ENCODE peak calls at places on chromosomes 7 and 10, in ten cellular contexts. F is fibroblast of lung; U is Panc1; A is tibial nerve; V is cardiac muscle cell; C is naive thymus-derived CD4-positive, alpha-beta T cell; P is transverse colon; O is ascending aorta; L is left ventricle myocardium inferior; N is body of pancreas. J is an unnamed sample.

GRCh38 chr7:79668292-79668691 is 214.8 kb upstream of the MAGI2 start:
- DNase-seq in F (no peak), U (no peak), A (no peak), V (peak), C (no peak), P (no peak), O (no peak), L (no peak), N (no peak), J (no peak)

GRCh38 chr10:48496831-48497792 is 107.8 kb downstream of the ARHGAP22 start:
- DNase-seq in F (peak), U (no peak), A (no peak), V (peak), C (no peak), P (no peak), O (peak), L (no peak), N (no peak), J (no peak)

GRCh38 chr7:77831953-77832352 is 33.4 kb downstream of the PHTF2 start:
- DNase-seq in F (no peak), U (no peak), A (no peak), V (no peak), C (no peak), P (no peak), O (no peak), L (no peak), N (no peak), J (no peak)

GRCh38 chr10:35942052-35942451 is 300.0 kb upstream of the FZD8 start:
- DNase-seq in F (no peak), U (no peak), A (no peak), V (no peak), C (no peak), P (no peak), O (no peak), L (no peak), N (peak), J (no peak)

GRCh38 chr10:83212632-83213349 is 926.5 kb upstream of the GHITM start:
- DNase-seq in F (no peak), U (no peak), A (no peak), V (peak), C (no peak), P (no peak), O (no peak), L (no peak), N (no peak), J (no peak)

GRCh38 chr10:60353519-60354258 is 36.0 kb downstream of the ANK3 start:
- DNase-seq in F (peak), U (no peak), A (no peak), V (peak), C (no peak), P (no peak), O (no peak), L (peak), N (no peak), J (no peak)

GRCh38 chr10:22349758-22350157 is 4.5 kb downstream of the SPAG6 start:
- DNase-seq in F (no peak), U (no peak), A (no peak), V (no peak), C (no peak), P (no peak), O (no peak), L (no peak), N (no peak), J (no peak)

GRCh38 chr7:130361681-130362080 is 17.1 kb downstream of the CPA5 start:
- DNase-seq in F (no peak), U (no peak), A (no peak), V (no peak), C (no peak), P (no peak), O (peak), L (no peak), N (no peak), J (no peak)

GRCh38 chr7:129843365-129843898 is 109.3 kb downstream of the UBE2H start:
- DNase-seq in F (no peak), U (no peak), A (no peak), V (no peak), C (no peak), P (no peak), O (no peak), L (no peak), N (no peak), J (no peak)

GRCh38 chr7:121689749-121690148 is 183.2 kb upstream of the PTPRZ1 start:
- DNase-seq in F (no peak), U (no peak), A (no peak), V (peak), C (no peak), P (no peak), O (no peak), L (no peak), N (no peak), J (no peak)

GRCh38 chr7:44961844-44962482 is 16.9 kb downstream of the MYO1G start:
- DNase-seq in F (no peak), U (no peak), A (no peak), V (no peak), C (no peak), P (no peak), O (no peak), L (no peak), N (no peak), J (peak)

GRCh38 chr7:20561908-20562307 is 53.6 kb upstream of the ABCB5 start:
- DNase-seq in F (no peak), U (no peak), A (no peak), V (peak), C (no peak), P (no peak), O (no peak), L (no peak), N (no peak), J (no peak)

GRCh38 chr7:143299840-143300239 is 11.7 kb downstream of the CASP2 start:
- DNase-seq in F (no peak), U (no peak), A (peak), V (peak), C (peak), P (peak), O (no peak), L (no peak), N (peak), J (no peak)

GRCh38 chr10:101867931-101868330 is 24.3 kb upstream of the KCNIP2 start:
- DNase-seq in F (no peak), U (no peak), A (no peak), V (no peak), C (no peak), P (no peak), O (no peak), L (no peak), N (no peak), J (no peak)

GRCh38 chr10:86195521-86195920 is 171.1 kb downstream of the GRID1 start:
- DNase-seq in F (no peak), U (no peak), A (no peak), V (no peak), C (no peak), P (no peak), O (peak), L (no peak), N (no peak), J (no peak)

GRCh38 chr10:122204691-122205489 is 66.2 kb upstream of the BTBD16 start:
- DNase-seq in F (peak), U (no peak), A (no peak), V (no peak), C (no peak), P (no peak), O (no peak), L (no peak), N (no peak), J (no peak)

GRCh38 chr7:55056577-55057480 is 38.0 kb downstream of the EGFR start:
- DNase-seq in F (peak), U (no peak), A (peak), V (peak), C (no peak), P (no peak), O (peak), L (no peak), N (no peak), J (no peak)

GRCh38 chr7:155579565-155579964 is 33.2 kb upstream of the CNPY1 start:
- DNase-seq in F (no peak), U (no peak), A (no peak), V (no peak), C (no peak), P (no peak), O (no peak), L (peak), N (no peak), J (no peak)

GRCh38 chr10:60958892-60959601 is 15.1 kb upstream of the RHOBTB1 start:
- DNase-seq in F (peak), U (no peak), A (no peak), V (peak), C (no peak), P (no peak), O (no peak), L (no peak), N (no peak), J (no peak)

GRCh38 chr7:151420144-151420543 is 10.3 kb upstream of the WDR86 start:
- DNase-seq in F (no peak), U (no peak), A (no peak), V (no peak), C (no peak), P (no peak), O (no peak), L (no peak), N (no peak), J (no peak)

GRCh38 chr7:69768986-69769595 is 170.8 kb downstream of the AUTS2 start:
- DNase-seq in F (no peak), U (no peak), A (no peak), V (peak), C (no peak), P (no peak), O (no peak), L (no peak), N (no peak), J (no peak)

GRCh38 chr10:7408003-7408493 is 2.8 kb downstream of the SFMBT2 start:
- DNase-seq in F (peak), U (no peak), A (no peak), V (peak), C (peak), P (peak), O (peak), L (peak), N (peak), J (no peak)

GRCh38 chr7:112986256-112987031 is 100.2 kb downstream of the GPR85 start:
- DNase-seq in F (peak), U (no peak), A (no peak), V (peak), C (no peak), P (no peak), O (no peak), L (no peak), N (no peak), J (peak)

GRCh38 chr7:40151504-40151903 is 16.7 kb downstream of the SUGCT start:
- DNase-seq in F (no peak), U (no peak), A (no peak), V (no peak), C (no peak), P (no peak), O (no peak), L (no peak), N (no peak), J (no peak)

GRCh38 chr10:8677642-8678041 is 623.2 kb downstream of the GATA3 start:
- DNase-seq in F (no peak), U (no peak), A (no peak), V (no peak), C (no peak), P (no peak), O (no peak), L (no peak), N (no peak), J (no peak)

GRCh38 chr7:36658603-36659516 is 65.4 kb downstream of the AOAH start:
- DNase-seq in F (peak), U (peak), A (peak), V (peak), C (no peak), P (no peak), O (no peak), L (no peak), N (peak), J (no peak)

GRCh38 chr10:28652101-28652500 is 25.2 kb upstream of the BAMBI start:
- DNase-seq in F (no peak), U (no peak), A (no peak), V (no peak), C (no peak), P (no peak), O (no peak), L (no peak), N (no peak), J (no peak)

GRCh38 chr10:62268399-62269076 is at the start of gene RTKN2:
- DNase-seq in F (peak), U (no peak), A (no peak), V (peak), C (peak), P (peak), O (peak), L (peak), N (peak), J (peak)

GRCh38 chr10:31602541-31603244 is 283.7 kb downstream of the ZEB1 start:
- DNase-seq in F (peak), U (no peak), A (peak), V (peak), C (no peak), P (peak), O (peak), L (peak), N (peak), J (no peak)

GRCh38 chr7:55046582-55047347 is 27.9 kb downstream of the EGFR start:
- DNase-seq in F (no peak), U (no peak), A (no peak), V (no peak), C (no peak), P (peak), O (no peak), L (no peak), N (no peak), J (no peak)

GRCh38 chr7:17033245-17033644 is 151.5 kb upstream of the AGR3 start:
- DNase-seq in F (no peak), U (no peak), A (no peak), V (no peak), C (no peak), P (peak), O (no peak), L (no peak), N (peak), J (no peak)

GRCh38 chr7:158355456-158356065 is 232.1 kb downstream of the PTPRN2 start:
- DNase-seq in F (no peak), U (peak), A (no peak), V (no peak), C (no peak), P (no peak), O (peak), L (no peak), N (no peak), J (no peak)

GRCh38 chr10:79404231-79404609 is 41.2 kb downstream of the ZCCHC24 start:
- DNase-seq in F (peak), U (no peak), A (peak), V (peak), C (no peak), P (peak), O (peak), L (peak), N (peak), J (peak)

GRCh38 chr7:5283421-5284303 is 919 bp downstream of the SLC29A4 start:
- DNase-seq in F (no peak), U (no peak), A (no peak), V (peak), C (no peak), P (no peak), O (no peak), L (no peak), N (no peak), J (no peak)

GRCh38 chr7:101859411-101860106 is 42.1 kb downstream of the CUX1 start:
- DNase-seq in F (peak), U (no peak), A (peak), V (peak), C (no peak), P (no peak), O (no peak), L (no peak), N (no peak), J (peak)

DNA sequence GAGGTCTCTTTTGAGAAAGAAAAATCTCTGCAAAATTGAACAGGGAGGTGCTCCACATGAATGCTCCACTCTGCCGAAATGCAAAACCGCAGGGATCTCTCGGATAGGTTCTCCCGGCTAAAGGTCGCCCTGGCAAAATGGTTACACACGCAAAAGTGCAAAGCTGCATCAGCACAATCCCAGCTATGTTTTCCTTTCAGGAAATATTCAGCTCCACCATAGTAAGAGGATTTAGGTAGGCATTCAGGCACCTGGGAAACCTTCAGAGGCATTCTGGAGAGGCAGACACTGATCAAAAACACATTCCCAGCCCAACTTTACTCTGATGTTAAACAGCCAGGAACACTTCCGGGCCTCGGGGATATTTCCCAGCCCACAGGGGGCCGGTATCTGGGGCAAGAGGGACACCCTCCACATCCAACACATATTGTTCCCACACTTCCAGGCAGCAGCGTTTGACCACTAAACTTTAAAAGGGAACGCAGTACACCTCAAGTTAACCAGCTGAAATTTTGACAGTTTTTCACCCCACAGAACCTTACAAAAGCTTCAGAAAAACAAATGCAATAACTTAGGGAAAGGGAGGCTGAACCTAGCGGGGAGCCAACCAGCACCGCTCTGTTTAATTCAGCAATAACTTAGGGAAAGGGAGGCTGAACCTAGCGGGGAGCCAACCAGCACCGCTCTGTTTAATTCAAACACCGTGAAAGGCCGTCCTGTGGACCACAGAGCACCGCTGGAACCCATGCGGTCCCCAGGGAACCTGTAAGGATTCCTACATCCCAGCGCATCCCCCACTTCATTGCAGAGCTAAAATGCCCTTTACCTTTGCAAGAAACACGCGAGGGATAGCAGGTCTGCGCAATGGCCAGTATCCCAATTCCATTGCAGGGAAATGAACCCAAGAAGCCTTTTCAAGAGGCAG is 45.9 kb downstream of the TNS3 start:
- DNase-seq in F (no peak), U (no peak), A (no peak), V (no peak), C (no peak), P (no peak), O (no peak), L (peak), N (no peak), J (no peak)
- H3K27ac ChIP-seq in F (no peak), U (peak), A (peak), V (no peak), C (no peak), P (peak), O (no peak), L (peak), N (peak), J (no peak)

GRCh38 chr7:32900415-32900814 is 8.9 kb upstream of the KBTBD2 start:
- DNase-seq in F (no peak), U (no peak), A (no peak), V (no peak), C (no peak), P (no peak), O (no peak), L (no peak), N (no peak), J (no peak)
- H3K27ac ChIP-seq in F (no peak), U (no peak), A (no peak), V (no peak), C (no peak), P (no peak), O (no peak), L (no peak), N (no peak), J (no peak)

DNA sequence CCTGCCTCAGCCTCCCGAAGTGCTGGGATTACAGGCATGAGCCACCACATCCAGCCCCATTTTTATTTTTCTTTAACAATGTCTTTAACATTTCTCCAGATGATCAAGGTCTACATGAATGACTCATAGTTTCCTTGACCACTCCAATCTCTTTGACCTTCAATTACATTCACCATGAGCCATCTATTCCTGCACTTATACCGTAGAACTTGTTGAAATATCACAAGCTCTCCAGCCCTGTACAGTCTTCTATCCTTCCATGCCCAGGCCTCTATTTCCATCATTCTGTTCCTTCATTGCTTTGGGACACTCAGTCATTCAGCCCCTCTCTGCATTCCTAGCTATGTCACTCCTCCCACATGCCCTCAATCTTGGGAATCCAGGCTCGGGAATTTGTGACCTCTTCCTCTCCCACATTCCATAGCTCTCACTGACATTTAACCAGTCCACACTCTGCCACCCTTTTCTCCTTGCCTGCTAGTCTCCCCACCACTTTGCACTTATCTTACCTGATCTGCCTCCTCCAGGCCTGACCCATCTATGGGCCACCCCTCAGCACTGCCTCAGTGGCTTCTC is 151.8 kb upstream of the STK17A start:
- DNase-seq in F (peak), U (no peak), A (no peak), V (peak), C (no peak), P (no peak), O (no peak), L (no peak), N (no peak), J (no peak)
- H3K27ac ChIP-seq in F (no peak), U (no peak), A (no peak), V (no peak), C (no peak), P (no peak), O (no peak), L (no peak), N (no peak), J (no peak)

DNA sequence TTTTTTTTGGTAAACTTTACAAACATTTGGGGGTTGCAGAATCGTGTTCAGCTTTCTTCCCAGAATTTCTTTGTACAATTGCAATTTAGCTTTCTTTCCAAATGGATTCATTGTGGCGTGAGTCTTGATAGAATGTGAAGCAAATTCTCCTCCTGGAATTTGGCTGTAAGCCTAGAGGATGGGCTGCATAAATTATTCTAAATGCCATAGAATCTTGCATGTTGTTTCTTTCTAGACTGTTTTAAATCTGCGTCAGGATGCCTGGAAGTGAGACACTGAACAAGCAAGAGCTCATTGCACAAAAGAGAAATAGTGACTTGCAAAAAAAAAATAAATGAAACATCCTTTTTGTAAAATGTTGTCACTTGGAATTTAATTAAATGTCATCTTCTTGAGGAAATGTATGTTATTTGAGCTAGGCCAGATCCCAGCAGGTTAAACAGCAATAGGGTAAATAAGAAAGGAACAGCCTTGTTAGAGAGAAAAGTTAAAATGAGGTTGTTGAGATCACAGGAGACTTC is 482.9 kb downstream of the PLXDC2 start:
- DNase-seq in F (peak), U (no peak), A (no peak), V (no peak), C (no peak), P (no peak), O (no peak), L (no peak), N (no peak), J (no peak)
- H3K27ac ChIP-seq in F (no peak), U (no peak), A (no peak), V (no peak), C (no peak), P (no peak), O (no peak), L (no peak), N (no peak), J (no peak)

GRCh38 chr10:99873846-99874245 is 91.4 kb downstream of the ABCC2 start:
- DNase-seq in F (no peak), U (no peak), A (no peak), V (no peak), C (no peak), P (no peak), O (no peak), L (no peak), N (no peak), J (no peak)
- H3K27ac ChIP-seq in F (no peak), U (no peak), A (no peak), V (peak), C (no peak), P (no peak), O (no peak), L (no peak), N (no peak), J (no peak)

GRCh38 chr10:91022924-91023707 is 102.2 kb upstream of the ANKRD1 start:
- DNase-seq in F (peak), U (no peak), A (peak), V (peak), C (no peak), P (no peak), O (no peak), L (no peak), N (no peak), J (no peak)

GRCh38 chr10:91022390-91022789 is 101.5 kb upstream of the ANKRD1 start:
- DNase-seq in F (no peak), U (no peak), A (no peak), V (no peak), C (no peak), P (no peak), O (no peak), L (no peak), N (no peak), J (no peak)

GRCh38 chr10:91023708-91024438 is 103.0 kb upstream of the ANKRD1 start:
- DNase-seq in F (peak), U (no peak), A (peak), V (no peak), C (no peak), P (no peak), O (no peak), L (no peak), N (no peak), J (no peak)

GRCh38 chr10:91024541-91024940 is 103.7 kb upstream of the ANKRD1 start:
- DNase-seq in F (no peak), U (no peak), A (no peak), V (no peak), C (no peak), P (no peak), O (no peak), L (no peak), N (no peak), J (no peak)
- H3K27ac ChIP-seq in F (no peak), U (no peak), A (peak), V (no peak), C (no peak), P (no peak), O (no peak), L (peak), N (no peak), J (no peak)

GRCh38 chr7:127666602-127667001 is 14.6 kb downstream of the SND1 start:
- DNase-seq in F (no peak), U (peak), A (no peak), V (no peak), C (no peak), P (no peak), O (no peak), L (no peak), N (no peak), J (no peak)
- H3K27ac ChIP-seq in F (peak), U (peak), A (no peak), V (no peak), C (no peak), P (no peak), O (no peak), L (no peak), N (no peak), J (no peak)